ENCODE peak calls at places on chromosome 1, in five cellular contexts. J is mesenchymal stem cell, O is H9, I is neuronal stem cell, B is trophoblast cell. H is an unnamed sample.
A peak's percentile ranks its signal among the peaks of the same experiment; 100 is the strongest.

GRCh38 chr1:15272009-15272781 is 25.2 kb downstream of the FHAD1 start:
- DNase-seq in O (peak; percentile 84), J (peak; percentile 82), B (peak; percentile 93), I (peak; percentile 67), H (peak; percentile 70)

GRCh38 chr1:84540759-84541158 is 33.5 kb downstream of the CTBS start:
- DNase-seq in B (no peak), O (no peak), J (peak; percentile 21), I (no peak), H (no peak)

GRCh38 chr1:85319488-85319887 is 43.1 kb upstream of the BCL10 start:
- DNase-seq in J (no peak), O (no peak), I (no peak), B (no peak), H (no peak)

GRCh38 chr1:10903421-10903820 is 107.0 kb upstream of the CASZ1 start:
- DNase-seq in O (no peak), J (no peak), I (no peak), B (no peak), H (no peak)

GRCh38 chr1:241639653-241640148 is 468 bp downstream of the CHML start:
- DNase-seq in B (peak; percentile 59), O (peak; percentile 33), I (no peak), J (peak; percentile 60), H (peak; percentile 69)

GRCh38 chr1:85449356-85449755 is 15.6 kb downstream of the DDAH1 start:
- DNase-seq in B (no peak), O (no peak), I (no peak), J (no peak), H (no peak)

GRCh38 chr1:245585252-245585959 is 430.6 kb downstream of the KIF26B start:
- DNase-seq in B (no peak), I (no peak), J (peak; percentile 96), O (no peak), H (no peak)

GRCh38 chr1:214281902-214282695 is 1.1 kb downstream of the SMYD2 start:
- DNase-seq in J (peak; percentile 84), I (no peak), O (no peak), B (peak; percentile 22), H (no peak)

GRCh38 chr1:88398338-88398737 is 285.7 kb upstream of the PKN2 start:
- DNase-seq in O (no peak), I (no peak), B (peak; percentile 88), J (no peak), H (no peak)

GRCh38 chr1:40651138-40651857 is 14.2 kb downstream of the RIMS3 start:
- DNase-seq in B (no peak), I (no peak), J (no peak), O (no peak), H (no peak)

GRCh38 chr1:204989266-204990058 is 53.5 kb upstream of the CNTN2 start:
- DNase-seq in O (peak; percentile 89), J (peak; percentile 59), B (peak; percentile 77), I (peak; percentile 84), H (peak; percentile 70)

GRCh38 chr1:234884006-234884405 is 244.6 kb downstream of the TOMM20 start:
- DNase-seq in J (no peak), B (no peak), O (no peak), I (no peak), H (no peak)
- H2BK12ac ChIP-seq in J (no peak overlapping the region), B (no peak overlapping the region), O (no peak overlapping the region), I (no peak overlapping the region), H (peak overlapping the region; percentile 17)

DNA sequence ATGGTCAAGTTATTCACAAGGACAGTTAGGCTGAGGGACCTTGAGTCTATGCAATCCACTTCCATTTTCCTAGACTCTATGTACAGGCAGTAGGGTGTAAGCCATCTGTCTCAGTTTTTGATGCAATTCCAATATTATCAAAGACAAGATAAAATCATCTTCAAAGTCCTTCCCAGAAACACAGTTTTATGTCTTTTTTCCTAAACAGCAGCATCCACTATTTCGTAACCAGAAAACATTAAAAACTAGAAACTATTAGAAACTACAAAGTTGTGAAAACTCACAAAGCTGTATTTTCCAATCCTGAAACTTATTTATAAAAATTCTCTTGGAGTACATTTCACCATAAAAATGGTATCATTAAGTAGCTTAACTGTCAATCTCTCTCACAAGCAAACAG is 93.8 kb downstream of the EPS15 start:
- DNase-seq in B (no peak), J (no peak), O (no peak), I (no peak), H (no peak)
- H2BK12ac ChIP-seq in B (no peak overlapping the region), J (no peak overlapping the region), O (no peak overlapping the region), I (no peak overlapping the region), H (no peak overlapping the region)

DNA sequence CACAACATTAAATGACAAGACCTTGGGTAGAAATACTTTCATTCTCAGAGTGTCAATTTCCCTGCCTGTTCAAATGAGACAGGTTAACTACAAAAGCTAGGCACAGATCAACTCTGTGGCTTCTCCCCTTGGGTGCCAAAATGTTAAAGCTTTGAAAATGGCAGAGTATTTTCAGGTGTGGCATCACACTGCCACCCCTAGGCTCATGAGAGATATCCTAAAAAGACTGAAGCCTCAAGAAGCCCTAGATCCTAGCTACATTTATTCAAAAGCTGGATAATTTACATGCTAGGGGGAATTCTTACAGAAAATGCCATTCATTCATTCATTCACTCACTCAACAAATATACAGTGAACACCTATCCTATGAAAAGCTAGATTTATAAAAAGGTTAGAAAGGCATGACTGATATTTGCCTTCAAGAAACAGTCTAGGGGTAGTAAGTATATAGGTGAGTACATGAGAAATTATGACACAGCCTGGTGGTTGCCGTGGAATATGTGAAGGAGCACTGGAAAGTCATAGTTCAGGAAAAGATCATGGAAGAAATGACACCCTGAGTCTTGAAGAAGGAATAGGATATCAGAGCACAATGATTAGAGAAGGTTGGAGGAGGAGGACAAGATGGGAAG is 15.9 kb upstream of the RAB4A start:
- DNase-seq in I (no peak), O (peak; percentile 45), B (peak; percentile 62), J (no peak), H (no peak)
- H2BK12ac ChIP-seq in I (no peak overlapping the region), O (no peak overlapping the region), B (no peak overlapping the region), J (no peak overlapping the region), H (no peak overlapping the region)

GRCh38 chr1:114336360-114336759 is 174.6 kb downstream of the TRIM33 start:
- DNase-seq in B (no peak), I (no peak), O (no peak), J (no peak), H (peak; percentile 4)

GRCh38 chr1:114333670-114334069 is 177.3 kb downstream of the TRIM33 start:
- DNase-seq in B (no peak), J (no peak), I (no peak), O (no peak), H (no peak)

GRCh38 chr1:114335273-114335672 is 175.7 kb downstream of the TRIM33 start:
- DNase-seq in O (no peak), I (no peak), B (no peak), J (no peak), H (no peak)

GRCh38 chr1:114331936-114332335 is 178.3 kb upstream of the SYT6 start:
- DNase-seq in I (no peak), O (no peak), B (no peak), J (no peak), H (no peak)

DNA sequence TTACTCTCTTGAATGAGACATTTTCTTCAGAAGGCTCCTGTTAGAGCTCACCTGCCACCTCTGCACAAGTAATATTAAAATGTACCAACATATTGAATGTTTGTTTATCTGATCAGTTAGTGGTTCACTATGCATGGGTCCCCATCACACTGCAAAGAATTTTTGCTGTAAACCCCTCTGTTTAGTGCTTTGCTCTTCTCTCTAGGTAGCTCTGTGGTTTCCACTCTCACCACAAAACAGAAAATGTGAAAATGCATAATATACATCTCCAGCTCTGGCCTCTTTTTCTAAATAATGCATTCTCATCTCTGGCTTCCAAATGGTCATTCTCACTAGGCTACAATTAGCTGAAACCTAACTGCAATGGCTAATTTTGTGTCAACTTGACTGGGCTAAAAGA is 176.7 kb downstream of the TRIM33 start:
- DNase-seq in I (no peak), O (no peak), B (no peak), J (no peak), H (no peak)
- H2BK12ac ChIP-seq in I (no peak overlapping the region), O (no peak overlapping the region), B (no peak overlapping the region), J (no peak overlapping the region), H (no peak overlapping the region)

GRCh38 chr1:184789899-184790298 is 35.2 kb upstream of the EDEM3 start:
- DNase-seq in I (no peak), J (peak; percentile 21), B (no peak), O (no peak), H (no peak)

GRCh38 chr1:184792450-184792969 is 37.9 kb upstream of the EDEM3 start:
- DNase-seq in J (peak; percentile 100), O (no peak), I (no peak), B (peak; percentile 33), H (no peak)

GRCh38 chr1:184790642-184791041 is 36.0 kb upstream of the EDEM3 start:
- DNase-seq in J (peak; percentile 23), I (no peak), O (no peak), B (no peak), H (no peak)

GRCh38 chr1:184788970-184789369 is 34.3 kb upstream of the EDEM3 start:
- DNase-seq in B (no peak), O (no peak), I (no peak), J (no peak), H (no peak)

GRCh38 chr1:184791199-184791935 is 36.7 kb upstream of the EDEM3 start:
- DNase-seq in B (no peak), O (no peak), I (no peak), J (peak; percentile 66), H (no peak)
- H2BK12ac ChIP-seq in B (no peak overlapping the region), O (no peak overlapping the region), I (no peak overlapping the region), J (no peak overlapping the region), H (no peak overlapping the region)

GRCh38 chr1:28855469-28855944 is 43.5 kb downstream of the OPRD1 start:
- DNase-seq in B (no peak), J (no peak), O (no peak), I (no peak), H (no peak)

GRCh38 chr1:28855046-28855445 is 43.1 kb downstream of the OPRD1 start:
- DNase-seq in I (no peak), O (no peak), B (no peak), J (no peak), H (no peak)

GRCh38 chr1:28848408-28848807 is 36.4 kb downstream of the OPRD1 start:
- DNase-seq in B (no peak), I (no peak), J (no peak), O (no peak), H (no peak)

GRCh38 chr1:28855969-28856368 is 44.0 kb downstream of the OPRD1 start:
- DNase-seq in I (no peak), J (no peak), O (no peak), B (no peak), H (no peak)

DNA sequence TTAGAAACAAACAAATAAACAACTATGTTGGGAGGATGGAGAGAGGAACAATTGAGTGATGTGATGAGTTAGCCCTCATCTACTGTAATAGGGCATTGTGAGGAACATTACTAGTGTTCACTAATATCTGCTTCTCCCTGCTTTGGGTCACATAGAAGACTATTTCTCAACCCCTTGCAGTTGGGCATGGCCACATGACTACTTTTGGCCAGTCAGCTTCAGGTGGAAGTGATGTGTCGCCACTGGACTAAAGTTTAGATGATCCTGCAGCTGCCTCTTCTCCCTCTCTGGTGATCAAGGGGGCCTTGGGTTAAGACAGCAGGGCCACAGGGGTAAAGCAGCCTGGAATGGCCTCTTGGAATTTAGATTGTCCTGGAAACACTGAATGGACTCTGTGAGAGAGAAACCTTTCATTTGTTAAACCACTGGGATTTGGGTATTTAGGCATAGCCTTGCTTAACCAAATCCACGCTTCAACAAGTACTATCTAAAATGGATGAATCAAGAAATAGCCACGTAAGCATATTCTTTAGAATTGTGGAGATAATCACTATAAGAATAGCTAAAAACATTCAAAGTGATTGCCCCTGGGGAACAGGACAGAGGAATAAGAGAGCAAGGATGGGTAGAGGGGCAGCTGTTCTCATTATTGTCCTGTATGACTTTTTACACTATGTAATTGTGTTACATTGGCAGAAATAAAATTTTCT is 41.2 kb downstream of the OPRD1 start:
- DNase-seq in B (no peak), J (no peak), I (no peak), O (no peak), H (no peak)
- H2BK12ac ChIP-seq in B (no peak overlapping the region), J (no peak overlapping the region), I (no peak overlapping the region), O (no peak overlapping the region), H (no peak overlapping the region)

H was measured in H1.